ENCODE peak calls at places on chromosomes 7 and 10, in nine cellular contexts. Q is lower lobe of right lung, N is fibroblast of gingiva, I is NT2/D1, S is NCI-H446, V is dermis blood vessel endothelial cell, R is pancreas, B is GF-D8, W is AG08395. A is an unnamed sample.

GRCh38 chr10:99461230-99461629 is 30.8 kb upstream of the GOT1 start:
- DNase-seq in Q (no peak), N (no peak), I (no peak), S (no peak), V (peak; percentile 22), R (no peak), B (no peak), W (peak; percentile 24), A (no peak)

GRCh38 chr10:31940839-31941653 is 12.4 kb upstream of the ARHGAP12 start:
- DNase-seq in Q (no peak), N (peak; percentile 95), I (no peak), S (peak; percentile 66), V (peak; percentile 83), R (no peak), B (no peak), W (peak; percentile 88), A (peak; percentile 92)

GRCh38 chr7:94289071-94289470 is 105.6 kb upstream of the COL1A2 start:
- DNase-seq in Q (peak; percentile 49), N (peak; percentile 81), I (peak; percentile 80), S (peak; percentile 80), V (peak; percentile 90), R (peak; percentile 74), B (no peak), W (peak; percentile 87), A (peak; percentile 87)

GRCh38 chr7:29892231-29892630 is 85.9 kb downstream of the WIPF3 start:
- DNase-seq in Q (no peak), N (no peak), I (no peak), S (no peak), V (no peak), R (no peak), B (no peak), W (no peak), A (no peak)

GRCh38 chr10:90308223-90308622 is 549.6 kb downstream of the HTR7 start:
- DNase-seq in Q (no peak), N (no peak), I (no peak), S (peak; percentile 51), V (no peak), R (no peak), B (no peak), W (no peak), A (no peak)

GRCh38 chr7:30800785-30801252 is 29.6 kb downstream of the MINDY4 start:
- DNase-seq in Q (no peak), N (peak; percentile 80), I (peak; percentile 60), S (peak; percentile 81), V (peak; percentile 90), R (peak; percentile 41), B (no peak), W (peak; percentile 83), A (peak; percentile 72)

GRCh38 chr10:113025487-113025886 is 75.4 kb downstream of the TCF7L2 start:
- DNase-seq in Q (no peak), N (no peak), I (no peak), S (no peak), V (no peak), R (no peak), B (no peak), W (no peak), A (no peak)

GRCh38 chr10:129305046-129305445 is 162.0 kb upstream of the MGMT start:
- DNase-seq in Q (no peak), N (no peak), I (no peak), S (no peak), V (peak; percentile 67), R (no peak), B (no peak), W (no peak), A (no peak)

GRCh38 chr10:22369433-22370072 is 24.3 kb downstream of the SPAG6 start:
- DNase-seq in Q (no peak), N (no peak), I (no peak), S (no peak), V (peak; percentile 10), R (no peak), B (peak; percentile 13), W (no peak), A (no peak)

GRCh38 chr10:94546616-94547175 is 1.1 kb downstream of the HELLS start:
- DNase-seq in Q (no peak), N (peak; percentile 30), I (no peak), S (peak; percentile 9), V (peak; percentile 36), R (no peak), B (no peak), W (peak; percentile 5), A (no peak)

GRCh38 chr10:127012769-127013152 is 107.5 kb downstream of the DOCK1 start:
- DNase-seq in Q (peak; percentile 81), N (no peak), I (no peak), S (no peak), V (peak; percentile 35), R (peak; percentile 93), B (no peak), W (peak; percentile 22), A (no peak)

GRCh38 chr7:119026391-119026790 is 801.9 kb downstream of the ANKRD7 start:
- DNase-seq in Q (no peak), N (no peak), I (no peak), S (peak; percentile 80), V (no peak), R (no peak), B (no peak), W (no peak), A (no peak)

A was measured in fibroblast of the conjunctiva.